ENCODE peak calls at places on chromosomes 7 and 10, in six cellular contexts. V, U, D, W, L and S are unnamed samples.
A peak's percentile ranks its signal among the peaks of the same experiment; 100 is the strongest.

GRCh38 chr10:129962092-129962494 is 2.0 kb downstream of the EBF3 start:
- DNase-seq in L (peak; percentile 79), D (no peak), W (peak; percentile 69), V (no peak), U (peak; percentile 68), S (no peak)

GRCh38 chr7:69790915-69791473 is 192.7 kb downstream of the AUTS2 start:
- DNase-seq in V (no peak), U (no peak), D (no peak), W (no peak), L (no peak), S (no peak)

GRCh38 chr10:93481931-93482834 is at the start of gene MYOF:
- DNase-seq in U (peak; percentile 81), L (peak; percentile 88), W (peak; percentile 92), D (peak; percentile 72), V (peak; percentile 56), S (peak; percentile 65)

GRCh38 chr10:98376485-98376884 is 38.5 kb downstream of the PYROXD2 start:
- DNase-seq in U (no peak), D (no peak), L (no peak), V (no peak), W (peak; percentile 8), S (no peak)

GRCh38 chr7:112873831-112874553 is 83.8 kb upstream of the TMEM168 start:
- DNase-seq in U (no peak), D (no peak), L (no peak), W (no peak), V (no peak), S (no peak)

GRCh38 chr7:134421998-134422397 is 36.9 kb downstream of the AKR1B1 start:
- DNase-seq in D (no peak), W (no peak), U (peak; percentile 16), V (no peak), L (no peak), S (no peak)

GRCh38 chr7:76074972-76075370 is 27.1 kb downstream of the MDH2 start:
- DNase-seq in V (no peak), L (peak; percentile 37), W (peak; percentile 26), D (no peak), U (no peak), S (no peak)

GRCh38 chr7:109376576-109376975 is 806.9 kb downstream of the DNAJB9 start:
- DNase-seq in U (no peak), W (peak; percentile 1), L (no peak), D (no peak), V (no peak), S (no peak)

GRCh38 chr7:122070062-122070461 is 74.0 kb downstream of the AASS start:
- DNase-seq in V (no peak), L (no peak), W (no peak), D (no peak), U (no peak), S (no peak)

GRCh38 chr7:102284891-102285540 is 1.7 kb upstream of the SH2B2 start:
- DNase-seq in D (peak; percentile 44), U (no peak), V (no peak), W (no peak), L (peak; percentile 86), S (no peak)

GRCh38 chr7:120742370-120742769 is 115.6 kb downstream of the TSPAN12 start:
- DNase-seq in V (no peak), U (no peak), D (no peak), W (no peak), L (no peak), S (no peak)

GRCh38 chr7:44058759-44059218 is 6.6 kb downstream of the PGAM2 start:
- DNase-seq in V (no peak), L (no peak), D (no peak), W (no peak), U (no peak), S (no peak)

GRCh38 chr10:3476640-3477448 is 304.3 kb upstream of the PITRM1 start:
- DNase-seq in L (no peak), W (no peak), V (no peak), U (no peak), D (no peak), S (no peak)

GRCh38 chr10:26481914-26482550 is 43.9 kb downstream of the APBB1IP start:
- DNase-seq in W (no peak), V (no peak), L (peak; percentile 84), D (peak; percentile 86), U (no peak), S (no peak)

GRCh38 chr10:62059424-62059913 is 158.0 kb downstream of the ARID5B start:
- DNase-seq in L (no peak), D (no peak), W (peak; percentile 60), V (no peak), U (no peak), S (no peak)

GRCh38 chr10:102832987-102833386 is 4.2 kb downstream of the CYP17A1 start:
- DNase-seq in D (no peak), L (no peak), V (no peak), W (no peak), U (no peak), S (no peak)

GRCh38 chr10:87976101-87976743 is 112.8 kb downstream of the PTEN start:
- DNase-seq in V (no peak), W (peak; percentile 29), L (no peak), D (no peak), U (no peak), S (no peak)

GRCh38 chr10:47376522-47377220 is 7.4 kb downstream of the ZNF488 start:
- DNase-seq in U (peak; percentile 29), W (no peak), L (no peak), D (no peak), V (no peak), S (no peak)

GRCh38 chr10:121659236-121659635 is 61.0 kb upstream of the FGFR2 start:
- DNase-seq in W (no peak), U (no peak), V (no peak), L (no peak), D (no peak), S (no peak)

GRCh38 chr7:1848911-1849311 is 178.8 kb downstream of the ELFN1 start:
- DNase-seq in U (peak; percentile 48), L (no peak), W (no peak), D (no peak), V (no peak), S (no peak)

GRCh38 chr10:103441206-103441605 is 11.0 kb downstream of the CALHM2 start:
- DNase-seq in W (no peak), U (no peak), V (no peak), D (no peak), L (no peak), S (no peak)

GRCh38 chr10:29482591-29483421 is 152.0 kb downstream of the SVIL start:
- DNase-seq in W (peak; percentile 60), U (peak; percentile 81), V (no peak), L (peak; percentile 68), D (peak; percentile 75), S (peak; percentile 30)

GRCh38 chr10:89352802-89353201 is 25.0 kb downstream of the IFIT3 start:
- DNase-seq in U (no peak), L (no peak), D (no peak), V (no peak), W (no peak), S (no peak)
- H3K4me3 ChIP-seq in U (no peak overlapping the region), L (no peak overlapping the region), D (no peak overlapping the region), V (peak overlapping the region; percentile 25), W (no peak overlapping the region), S (no peak overlapping the region)

DNA sequence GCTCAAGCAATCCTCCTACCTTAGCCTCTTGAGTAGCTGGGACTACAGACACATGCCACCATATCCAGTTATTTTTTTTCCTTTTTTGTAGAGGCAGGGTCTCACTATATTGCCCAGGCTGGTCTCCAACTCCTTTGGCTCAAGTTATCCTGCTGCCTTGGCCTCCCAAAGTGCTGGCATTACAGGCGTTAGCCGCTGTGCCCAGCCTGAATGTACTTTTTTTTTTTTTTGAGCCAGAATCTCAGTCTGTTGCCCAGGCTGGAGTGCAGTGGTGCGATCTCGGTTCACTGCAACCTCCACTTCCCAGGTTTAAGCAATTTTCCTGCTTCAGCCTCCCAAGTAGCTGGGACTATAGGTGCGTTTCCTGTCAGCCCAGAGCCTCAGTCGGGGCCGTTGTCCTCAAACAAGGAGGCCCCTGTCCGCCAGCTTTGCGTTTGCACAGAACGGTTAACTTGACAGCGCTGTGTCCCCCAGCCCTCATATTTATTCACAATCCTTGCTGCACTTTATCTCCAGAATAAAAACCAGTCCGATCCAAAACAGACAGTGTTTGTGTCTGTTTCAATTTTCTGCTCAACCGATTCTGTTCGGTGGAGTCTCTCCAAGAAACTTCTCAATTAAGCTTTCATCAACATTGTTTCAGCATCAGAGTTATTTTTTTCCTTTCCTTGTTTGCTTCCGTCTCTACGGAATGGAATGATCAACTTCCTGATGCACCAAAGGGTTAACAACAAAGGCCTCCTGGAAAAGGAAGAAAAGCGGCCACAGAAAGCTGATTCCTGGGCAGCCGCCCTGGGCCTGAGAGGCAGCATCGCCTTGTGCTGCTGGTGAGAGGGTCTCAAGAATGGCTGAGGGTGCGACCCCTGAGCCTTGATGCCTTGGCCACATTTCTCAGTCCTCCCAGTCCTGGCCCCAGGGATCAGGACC is 64.5 kb downstream of the PDIA4 start:
- DNase-seq in D (no peak), W (peak; percentile 28), U (peak; percentile 60), L (no peak), V (peak; percentile 30), S (no peak)
- H3K4me3 ChIP-seq in D (peak overlapping the region; percentile 70), W (peak overlapping the region; percentile 65), U (no peak overlapping the region), L (peak overlapping the region; percentile 80), V (peak overlapping the region; percentile 56), S (peak overlapping the region; percentile 59)

GRCh38 chr7:91436655-91437054 is 172.4 kb downstream of the FZD1 start:
- DNase-seq in W (no peak), U (no peak), L (no peak), D (no peak), V (no peak), S (no peak)

GRCh38 chr7:91434821-91435220 is 170.6 kb downstream of the FZD1 start:
- DNase-seq in U (no peak), D (no peak), W (peak; percentile 20), V (no peak), L (no peak), S (peak; percentile 88)

GRCh38 chr7:91435386-91436059 is 171.3 kb downstream of the FZD1 start:
- DNase-seq in W (no peak), D (no peak), U (no peak), V (no peak), L (no peak), S (peak; percentile 41)
- H3K4me3 ChIP-seq in W (no peak overlapping the region), D (no peak overlapping the region), U (no peak overlapping the region), V (no peak overlapping the region), L (no peak overlapping the region), S (no peak overlapping the region)

GRCh38 chr7:95907337-95907736 is 135.0 kb downstream of the DYNC1I1 start:
- DNase-seq in L (no peak), W (no peak), U (no peak), D (no peak), V (no peak), S (no peak)

GRCh38 chr7:95904099-95904498 is 131.7 kb downstream of the DYNC1I1 start:
- DNase-seq in W (no peak), V (no peak), L (no peak), U (no peak), D (no peak), S (no peak)

GRCh38 chr7:95905165-95905564 is 132.8 kb downstream of the DYNC1I1 start:
- DNase-seq in U (peak; percentile 65), V (no peak), W (peak; percentile 3), L (peak; percentile 14), D (no peak), S (no peak)

GRCh38 chr7:95908499-95908898 is 136.1 kb downstream of the DYNC1I1 start:
- DNase-seq in V (no peak), U (no peak), D (no peak), L (no peak), W (no peak), S (no peak)

DNA sequence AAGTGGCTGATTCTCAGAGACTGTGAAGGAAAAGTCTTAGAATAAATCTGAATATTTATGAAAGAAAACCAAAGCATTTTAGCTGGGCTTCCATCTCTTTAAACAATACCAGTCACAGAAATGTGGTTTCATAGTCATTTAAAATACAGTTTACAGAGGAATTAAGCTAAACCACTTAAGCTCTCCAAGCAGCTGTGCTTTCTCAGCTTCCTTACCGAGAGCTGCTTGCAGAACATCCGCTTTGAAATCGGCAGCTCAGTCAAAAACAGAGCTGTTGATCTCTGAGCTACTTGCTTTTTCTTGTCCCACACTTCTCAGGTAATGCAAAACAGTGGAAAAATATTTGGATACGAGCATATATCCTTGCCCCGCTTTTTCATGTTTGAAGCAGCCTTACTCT is 134.5 kb downstream of the DYNC1I1 start:
- DNase-seq in W (no peak), L (no peak), U (no peak), D (no peak), V (no peak), S (no peak)
- H3K4me3 ChIP-seq in W (no peak overlapping the region), L (no peak overlapping the region), U (no peak overlapping the region), D (no peak overlapping the region), V (no peak overlapping the region), S (no peak overlapping the region)